ENCODE peak calls at places on chromosomes 1 and 21, in seven cellular contexts. I, P, R, A, B, Y and F are unnamed samples.

GRCh38 chr1:178020968-178021640 is 51.2 kb upstream of the SEC16B start:
- DNase-seq in I (no peak), P (no peak), R (no peak), A (no peak), B (no peak), Y (no peak), F (no peak)

GRCh38 chr1:62285984-62286481 is 33.2 kb downstream of the KANK4 start:
- DNase-seq in I (no peak), P (no peak), R (no peak), A (no peak), B (no peak), Y (no peak), F (no peak)

GRCh38 chr1:3170566-3171453 is 101.8 kb downstream of the PRDM16 start:
- DNase-seq in I (no peak), P (no peak), R (no peak), A (no peak), B (no peak), Y (peak), F (no peak)

GRCh38 chr21:36846624-36847023 is 119.8 kb downstream of the HLCS start:
- DNase-seq in I (no peak), P (no peak), R (no peak), A (no peak), B (peak), Y (no peak), F (no peak)

GRCh38 chr1:222161676-222162075 is 386.2 kb downstream of the HHIPL2 start:
- DNase-seq in I (no peak), P (no peak), R (no peak), A (no peak), B (no peak), Y (no peak), F (no peak)

GRCh38 chr1:231800071-231800470 is 173.5 kb downstream of the DISC1 start:
- DNase-seq in I (no peak), P (no peak), R (no peak), A (no peak), B (no peak), Y (no peak), F (no peak)

GRCh38 chr21:34811368-34811767 is 142.6 kb downstream of the CLIC6 start:
- DNase-seq in I (no peak), P (no peak), R (no peak), A (no peak), B (no peak), Y (no peak), F (no peak)

GRCh38 chr1:19007491-19008441 is 51.3 kb upstream of the IFFO2 start:
- DNase-seq in I (no peak), P (no peak), R (no peak), A (no peak), B (peak), Y (no peak), F (no peak)

GRCh38 chr1:24866211-24867063 is 63.6 kb downstream of the RUNX3 start:
- DNase-seq in I (no peak), P (no peak), R (no peak), A (no peak), B (no peak), Y (no peak), F (no peak)

GRCh38 chr1:246291141-246291540 is 215.9 kb downstream of the SMYD3 start:
- DNase-seq in I (no peak), P (no peak), R (no peak), A (no peak), B (no peak), Y (no peak), F (no peak)

GRCh38 chr1:11285883-11286734 is 13.1 kb downstream of the UBIAD1 start:
- DNase-seq in I (no peak), P (no peak), R (no peak), A (no peak), B (no peak), Y (no peak), F (no peak)

GRCh38 chr21:32562426-32562825 is 22.9 kb downstream of the TCP10L start:
- DNase-seq in I (no peak), P (no peak), R (no peak), A (no peak), B (peak), Y (no peak), F (no peak)

GRCh38 chr1:197521118-197521739 is 253.2 kb downstream of the CRB1 start:
- DNase-seq in I (no peak), P (no peak), R (no peak), A (peak), B (peak), Y (no peak), F (peak)

GRCh38 chr1:171794085-171794484 is 12.6 kb downstream of the METTL13 start:
- DNase-seq in I (no peak), P (no peak), R (peak), A (no peak), B (peak), Y (no peak), F (no peak)

GRCh38 chr1:36731226-36732037 is 248.7 kb upstream of the CSF3R start:
- DNase-seq in I (no peak), P (no peak), R (no peak), A (no peak), B (no peak), Y (no peak), F (no peak)

GRCh38 chr1:159775716-159776115 is 5.0 kb upstream of the DUSP23 start:
- DNase-seq in I (no peak), P (no peak), R (no peak), A (no peak), B (no peak), Y (no peak), F (no peak)

GRCh38 chr1:3543076-3544049 is 67.9 kb downstream of the MEGF6 start:
- DNase-seq in I (no peak), P (no peak), R (no peak), A (no peak), B (peak), Y (no peak), F (no peak)

GRCh38 chr1:37660646-37661045 is 26.0 kb upstream of the RSPO1 start:
- DNase-seq in I (no peak), P (no peak), R (no peak), A (no peak), B (no peak), Y (no peak), F (no peak)

GRCh38 chr1:226679853-226680516 is 59.1 kb downstream of the ITPKB start:
- DNase-seq in I (peak), P (peak), R (peak), A (no peak), B (peak), Y (peak), F (no peak)

GRCh38 chr1:230113605-230114241 is 46.7 kb downstream of the GALNT2 start:
- DNase-seq in I (no peak), P (no peak), R (no peak), A (no peak), B (peak), Y (no peak), F (no peak)

GRCh38 chr1:81760487-81761097 is 40.1 kb upstream of the ADGRL2 start:
- DNase-seq in I (no peak), P (no peak), R (no peak), A (no peak), B (no peak), Y (no peak), F (no peak)

GRCh38 chr1:54721719-54722118 is 6.1 kb downstream of the TTC4 start:
- DNase-seq in I (no peak), P (no peak), R (no peak), A (no peak), B (no peak), Y (no peak), F (no peak)

GRCh38 chr1:237879195-237879594 is 11.5 kb downstream of the ZP4 start:
- DNase-seq in I (no peak), P (no peak), R (no peak), A (no peak), B (no peak), Y (no peak), F (no peak)

GRCh38 chr1:186829679-186830587 is 1.2 kb downstream of the PLA2G4A start:
- DNase-seq in I (no peak), P (no peak), R (no peak), A (no peak), B (no peak), Y (no peak), F (no peak)

GRCh38 chr1:206935491-206936067 is 10.7 kb downstream of the PIGR start:
- DNase-seq in I (no peak), P (no peak), R (no peak), A (peak), B (peak), Y (peak), F (no peak)

GRCh38 chr1:116033322-116033721 is 57.0 kb downstream of the SLC22A15 start:
- DNase-seq in I (no peak), P (no peak), R (no peak), A (no peak), B (no peak), Y (no peak), F (no peak)

GRCh38 chr1:98030483-98030882 is 109.6 kb upstream of the DPYD start:
- DNase-seq in I (no peak), P (no peak), R (no peak), A (no peak), B (peak), Y (no peak), F (no peak)

GRCh38 chr1:28983509-28984310 is 69.3 kb downstream of the EPB41 start:
- DNase-seq in I (no peak), P (no peak), R (no peak), A (no peak), B (no peak), Y (peak), F (no peak)